ENCODE peak calls at places on chromosome 17, in nine cellular contexts. One of them, this sample, is unnamed.

GRCh38 chr17:1095093-1095852 is 84.5 kb downstream of the ABR start:
- DNase-seq in thoracic aorta: no peak
- DNase-seq in WTC11: no peak
- DNase-seq in adrenal gland: peak
- DNase-seq in epithelial cell of proximal tubule: no peak
- DNase-seq in neural progenitor cell: no peak
- DNase-seq in ovary: no peak
- DNase-seq in stomach: peak
- DNase-seq in AG09309: no peak
- DNase-seq in this sample: no peak

GRCh38 chr17:31552568-31552967 is 161.1 kb downstream of the RAB11FIP4 start:
- DNase-seq in thoracic aorta: no peak
- DNase-seq in WTC11: no peak
- DNase-seq in adrenal gland: no peak
- DNase-seq in epithelial cell of proximal tubule: no peak
- DNase-seq in neural progenitor cell: no peak
- DNase-seq in ovary: no peak
- DNase-seq in stomach: no peak
- DNase-seq in AG09309: no peak
- DNase-seq in this sample: no peak

GRCh38 chr17:31877911-31878702 is 19.1 kb upstream of the COPRS start:
- DNase-seq in thoracic aorta: no peak
- DNase-seq in WTC11: no peak
- DNase-seq in adrenal gland: no peak
- DNase-seq in epithelial cell of proximal tubule: no peak
- DNase-seq in neural progenitor cell: no peak
- DNase-seq in ovary: no peak
- DNase-seq in stomach: no peak
- DNase-seq in AG09309: no peak
- DNase-seq in this sample: no peak

GRCh38 chr17:74340470-74341023 is 14.5 kb downstream of the KIF19 start:
- DNase-seq in thoracic aorta: no peak
- DNase-seq in WTC11: no peak
- DNase-seq in adrenal gland: no peak
- DNase-seq in epithelial cell of proximal tubule: no peak
- DNase-seq in neural progenitor cell: no peak
- DNase-seq in ovary: no peak
- DNase-seq in stomach: no peak
- DNase-seq in AG09309: no peak
- DNase-seq in this sample: no peak

GRCh38 chr17:57924677-57925076 is 30.5 kb downstream of the CUEDC1 start:
- DNase-seq in thoracic aorta: no peak
- DNase-seq in WTC11: no peak
- DNase-seq in adrenal gland: no peak
- DNase-seq in epithelial cell of proximal tubule: no peak
- DNase-seq in neural progenitor cell: no peak
- DNase-seq in ovary: no peak
- DNase-seq in stomach: no peak
- DNase-seq in AG09309: no peak
- DNase-seq in this sample: no peak

GRCh38 chr17:8162997-8163977 is 539 bp upstream of the VAMP2 start:
- DNase-seq in thoracic aorta: no peak
- DNase-seq in WTC11: peak
- DNase-seq in adrenal gland: peak
- DNase-seq in epithelial cell of proximal tubule: no peak
- DNase-seq in neural progenitor cell: peak
- DNase-seq in ovary: peak
- DNase-seq in stomach: no peak
- DNase-seq in AG09309: no peak
- DNase-seq in this sample: no peak

GRCh38 chr17:64622931-64623654 is 39.0 kb downstream of the SMURF2 start:
- DNase-seq in thoracic aorta: no peak
- DNase-seq in WTC11: no peak
- DNase-seq in adrenal gland: no peak
- DNase-seq in epithelial cell of proximal tubule: peak
- DNase-seq in neural progenitor cell: no peak
- DNase-seq in ovary: no peak
- DNase-seq in stomach: no peak
- DNase-seq in AG09309: peak
- DNase-seq in this sample: peak

GRCh38 chr17:30567231-30568116 is 90.3 kb downstream of the GOSR1 start:
- DNase-seq in thoracic aorta: no peak
- DNase-seq in WTC11: no peak
- DNase-seq in adrenal gland: no peak
- DNase-seq in epithelial cell of proximal tubule: no peak
- DNase-seq in neural progenitor cell: no peak
- DNase-seq in ovary: no peak
- DNase-seq in stomach: peak
- DNase-seq in AG09309: no peak
- DNase-seq in this sample: no peak

GRCh38 chr17:57972151-57972550 is 15.9 kb downstream of the VEZF1 start:
- DNase-seq in thoracic aorta: no peak
- DNase-seq in WTC11: no peak
- DNase-seq in adrenal gland: no peak
- DNase-seq in epithelial cell of proximal tubule: no peak
- DNase-seq in neural progenitor cell: no peak
- DNase-seq in ovary: no peak
- DNase-seq in stomach: no peak
- DNase-seq in AG09309: no peak
- DNase-seq in this sample: no peak

GRCh38 chr17:9195961-9196668 is 174.8 kb downstream of the NTN1 start:
- DNase-seq in thoracic aorta: no peak
- DNase-seq in WTC11: peak
- DNase-seq in adrenal gland: no peak
- DNase-seq in epithelial cell of proximal tubule: no peak
- DNase-seq in neural progenitor cell: peak
- DNase-seq in ovary: no peak
- DNase-seq in stomach: no peak
- DNase-seq in AG09309: no peak
- DNase-seq in this sample: no peak

GRCh38 chr17:32446949-32447348 is 2.6 kb downstream of the PSMD11 start:
- DNase-seq in thoracic aorta: no peak
- DNase-seq in WTC11: no peak
- DNase-seq in adrenal gland: no peak
- DNase-seq in epithelial cell of proximal tubule: no peak
- DNase-seq in neural progenitor cell: no peak
- DNase-seq in ovary: no peak
- DNase-seq in stomach: no peak
- DNase-seq in AG09309: no peak
- DNase-seq in this sample: no peak

GRCh38 chr17:72303787-72304733 is 183.2 kb downstream of the SOX9 start:
- DNase-seq in thoracic aorta: no peak
- DNase-seq in WTC11: no peak
- DNase-seq in adrenal gland: no peak
- DNase-seq in epithelial cell of proximal tubule: no peak
- DNase-seq in neural progenitor cell: no peak
- DNase-seq in ovary: no peak
- DNase-seq in stomach: no peak
- DNase-seq in AG09309: no peak
- DNase-seq in this sample: no peak

GRCh38 chr17:66932295-66932694 is 32.2 kb upstream of the CACNG4 start:
- DNase-seq in thoracic aorta: no peak
- DNase-seq in WTC11: no peak
- DNase-seq in adrenal gland: no peak
- DNase-seq in epithelial cell of proximal tubule: no peak
- DNase-seq in neural progenitor cell: no peak
- DNase-seq in ovary: no peak
- DNase-seq in stomach: no peak
- DNase-seq in AG09309: no peak
- DNase-seq in this sample: no peak

GRCh38 chr17:65099475-65099874 is 37.7 kb upstream of the RGS9 start:
- DNase-seq in thoracic aorta: no peak
- DNase-seq in WTC11: no peak
- DNase-seq in adrenal gland: no peak
- DNase-seq in epithelial cell of proximal tubule: no peak
- DNase-seq in neural progenitor cell: no peak
- DNase-seq in ovary: no peak
- DNase-seq in stomach: no peak
- DNase-seq in AG09309: no peak
- DNase-seq in this sample: no peak

GRCh38 chr17:14245002-14245401 is 8.3 kb upstream of the CDRT15 start:
- DNase-seq in thoracic aorta: no peak
- DNase-seq in WTC11: no peak
- DNase-seq in adrenal gland: no peak
- DNase-seq in epithelial cell of proximal tubule: no peak
- DNase-seq in neural progenitor cell: peak
- DNase-seq in ovary: no peak
- DNase-seq in stomach: no peak
- DNase-seq in AG09309: no peak
- DNase-seq in this sample: no peak

GRCh38 chr17:8155341-8156173 is 3.4 kb upstream of the PER1 start:
- DNase-seq in thoracic aorta: no peak
- DNase-seq in WTC11: no peak
- DNase-seq in adrenal gland: no peak
- DNase-seq in epithelial cell of proximal tubule: no peak
- DNase-seq in neural progenitor cell: peak
- DNase-seq in ovary: no peak
- DNase-seq in stomach: peak
- DNase-seq in AG09309: no peak
- DNase-seq in this sample: no peak

GRCh38 chr17:77546772-77547201 is 406.0 kb downstream of the SEC14L1 start:
- DNase-seq in thoracic aorta: no peak
- DNase-seq in WTC11: peak
- DNase-seq in adrenal gland: no peak
- DNase-seq in epithelial cell of proximal tubule: no peak
- DNase-seq in neural progenitor cell: peak
- DNase-seq in ovary: no peak
- DNase-seq in stomach: no peak
- DNase-seq in AG09309: no peak
- DNase-seq in this sample: no peak

GRCh38 chr17:30838187-30838807 is 6.5 kb downstream of the ATAD5 start:
- DNase-seq in thoracic aorta: no peak
- DNase-seq in WTC11: no peak
- DNase-seq in adrenal gland: no peak
- DNase-seq in epithelial cell of proximal tubule: no peak
- DNase-seq in neural progenitor cell: no peak
- DNase-seq in ovary: no peak
- DNase-seq in stomach: no peak
- DNase-seq in AG09309: no peak
- DNase-seq in this sample: no peak

GRCh38 chr17:17985555-17985954 is 12.9 kb downstream of the DRC3 start:
- DNase-seq in thoracic aorta: no peak
- DNase-seq in WTC11: no peak
- DNase-seq in adrenal gland: no peak
- DNase-seq in epithelial cell of proximal tubule: no peak
- DNase-seq in neural progenitor cell: no peak
- DNase-seq in ovary: no peak
- DNase-seq in stomach: no peak
- DNase-seq in AG09309: no peak
- DNase-seq in this sample: no peak
- TF ChIP-seq CTCF in thoracic aorta: no peak
- TF ChIP-seq CTCF in WTC11: peak
- TF ChIP-seq CTCF in adrenal gland: peak
- TF ChIP-seq CTCF in epithelial cell of proximal tubule: peak
- TF ChIP-seq CTCF in neural progenitor cell: peak
- TF ChIP-seq CTCF in ovary: no peak
- TF ChIP-seq CTCF in stomach: no peak
- TF ChIP-seq CTCF in AG09309: peak
- TF ChIP-seq CTCF in this sample: peak

DNA sequence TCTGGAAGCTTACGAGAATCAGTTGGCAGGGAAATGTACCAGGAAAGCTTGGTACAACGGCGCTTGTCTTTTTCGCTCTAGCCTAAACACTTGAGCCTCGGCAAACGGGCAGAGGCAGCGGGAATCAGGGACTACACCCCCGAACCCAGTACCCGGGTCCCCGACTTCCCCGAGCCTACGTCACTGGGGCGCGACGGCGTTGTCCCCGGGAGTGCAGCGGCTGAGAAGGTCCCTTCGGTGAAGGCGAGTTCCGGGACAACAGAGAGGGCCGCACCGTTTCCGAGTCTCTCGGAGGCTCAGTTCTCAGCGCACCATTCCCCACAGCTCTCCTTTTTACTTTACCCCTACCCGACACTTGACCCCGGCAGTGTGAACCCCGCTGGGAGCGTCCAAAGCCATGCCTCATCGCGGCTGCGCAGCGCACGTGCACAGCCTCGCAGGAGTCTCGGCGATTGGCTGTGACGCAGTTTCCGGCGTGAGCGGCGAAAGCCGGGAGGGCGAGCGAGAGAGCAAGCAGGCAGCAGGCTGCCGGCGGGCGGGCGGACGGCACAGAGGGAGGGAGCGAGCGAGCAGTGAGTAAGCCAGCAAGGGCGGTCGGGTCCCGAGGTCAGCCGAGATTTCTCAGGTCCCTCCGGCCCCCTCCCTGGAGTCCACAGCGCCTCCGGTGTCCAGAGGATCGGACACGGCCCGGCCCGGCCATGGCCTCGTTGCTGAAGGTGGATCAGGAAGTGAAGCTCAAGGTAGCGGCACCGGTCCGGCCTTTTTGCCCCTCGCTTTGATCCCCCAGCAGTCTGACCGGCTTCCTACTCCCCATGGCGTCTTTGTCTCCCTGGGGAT is at the start of gene PSME3:
- DNase-seq in thoracic aorta: peak
- DNase-seq in WTC11: peak
- DNase-seq in adrenal gland: peak
- DNase-seq in epithelial cell of proximal tubule: no peak
- DNase-seq in neural progenitor cell: peak
- DNase-seq in ovary: peak
- DNase-seq in stomach: peak
- DNase-seq in AG09309: no peak
- DNase-seq in this sample: peak
- TF ChIP-seq CTCF in thoracic aorta: no peak
- TF ChIP-seq CTCF in WTC11: no peak
- TF ChIP-seq CTCF in adrenal gland: no peak
- TF ChIP-seq CTCF in epithelial cell of proximal tubule: peak
- TF ChIP-seq CTCF in neural progenitor cell: no peak
- TF ChIP-seq CTCF in ovary: no peak
- TF ChIP-seq CTCF in stomach: peak
- TF ChIP-seq CTCF in AG09309: no peak
- TF ChIP-seq CTCF in this sample: peak

GRCh38 chr17:4066210-4066609 is 76.6 kb downstream of the ZZEF1 start:
- DNase-seq in thoracic aorta: no peak
- DNase-seq in WTC11: no peak
- DNase-seq in adrenal gland: peak
- DNase-seq in epithelial cell of proximal tubule: no peak
- DNase-seq in neural progenitor cell: no peak
- DNase-seq in ovary: no peak
- DNase-seq in stomach: no peak
- DNase-seq in AG09309: no peak
- DNase-seq in this sample: no peak
- TF ChIP-seq CTCF in thoracic aorta: no peak
- TF ChIP-seq CTCF in WTC11: no peak
- TF ChIP-seq CTCF in adrenal gland: no peak
- TF ChIP-seq CTCF in epithelial cell of proximal tubule: no peak
- TF ChIP-seq CTCF in neural progenitor cell: no peak
- TF ChIP-seq CTCF in ovary: no peak
- TF ChIP-seq CTCF in stomach: no peak
- TF ChIP-seq CTCF in AG09309: no peak
- TF ChIP-seq CTCF in this sample: no peak

DNA sequence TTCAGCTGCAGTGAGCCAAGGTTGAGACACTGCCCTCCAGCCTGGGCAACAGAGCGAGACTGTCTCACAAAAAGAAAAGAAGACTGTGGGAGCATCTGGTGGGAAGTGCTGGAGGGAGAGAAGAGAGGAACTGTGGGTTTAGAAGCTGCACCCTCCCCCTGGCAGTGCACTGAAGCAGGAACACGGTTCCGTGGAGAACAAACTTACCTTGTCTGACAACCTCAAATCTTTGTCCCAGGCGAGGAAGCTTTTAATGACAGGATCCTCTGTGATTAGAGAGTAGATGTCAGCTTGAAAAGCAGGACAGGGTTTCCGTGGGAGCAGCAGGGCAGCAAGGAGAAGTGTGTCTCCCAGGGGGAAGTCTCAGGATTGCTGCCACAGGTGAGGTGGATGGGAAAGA is 22.7 kb downstream of the PRR11 start:
- DNase-seq in thoracic aorta: no peak
- DNase-seq in WTC11: no peak
- DNase-seq in adrenal gland: no peak
- DNase-seq in epithelial cell of proximal tubule: no peak
- DNase-seq in neural progenitor cell: no peak
- DNase-seq in ovary: no peak
- DNase-seq in stomach: no peak
- DNase-seq in AG09309: no peak
- DNase-seq in this sample: no peak
- TF ChIP-seq CTCF in thoracic aorta: no peak
- TF ChIP-seq CTCF in WTC11: no peak
- TF ChIP-seq CTCF in adrenal gland: no peak
- TF ChIP-seq CTCF in epithelial cell of proximal tubule: no peak
- TF ChIP-seq CTCF in neural progenitor cell: no peak
- TF ChIP-seq CTCF in ovary: no peak
- TF ChIP-seq CTCF in stomach: no peak
- TF ChIP-seq CTCF in AG09309: no peak
- TF ChIP-seq CTCF in this sample: no peak

This sample was measured in HFFc6.